ENCODE peak calls at places on chromosomes 2 and 18, in six cellular contexts. Z, A, W, V, N and Y are unnamed samples.

GRCh38 chr18:57833441-57834101 is 30.5 kb upstream of the ATP8B1 start:
- DNase-seq in Z (no peak), A (peak; percentile 34), W (peak; percentile 52), V (no peak), N (peak; percentile 57), Y (peak; percentile 41)

GRCh38 chr2:173623411-173624076 is 268.9 kb downstream of the CDCA7 start:
- DNase-seq in Z (peak; percentile 44), A (no peak), W (no peak), V (no peak), N (no peak), Y (no peak)

GRCh38 chr18:62525611-62526010 is 2.8 kb downstream of the ZCCHC2 start:
- DNase-seq in Z (no peak), A (no peak), W (no peak), V (no peak), N (no peak), Y (no peak)

GRCh38 chr2:164009801-164010337 is 274.1 kb upstream of the FIGN start:
- DNase-seq in Z (no peak), A (no peak), W (no peak), V (no peak), N (no peak), Y (peak; percentile 46)

GRCh38 chr2:85057236-85057635 is 76.0 kb upstream of the TCF7L1 start:
- DNase-seq in Z (no peak), A (no peak), W (no peak), V (no peak), N (peak; percentile 45), Y (no peak)

GRCh38 chr2:40105593-40105992 is 326.5 kb upstream of the THUMPD2 start:
- DNase-seq in Z (no peak), A (no peak), W (no peak), V (no peak), N (peak; percentile 33), Y (peak; percentile 54)

GRCh38 chr2:136386046-136386445 is 268.1 kb upstream of the CXCR4 start:
- DNase-seq in Z (no peak), A (no peak), W (no peak), V (no peak), N (no peak), Y (no peak)

GRCh38 chr2:240596491-240596931 is 10.0 kb downstream of the CAPN10 start:
- DNase-seq in Z (no peak), A (no peak), W (no peak), V (no peak), N (no peak), Y (no peak)

GRCh38 chr2:132998221-132998620 is 328.2 kb upstream of the LYPD1 start:
- DNase-seq in Z (no peak), A (no peak), W (no peak), V (no peak), N (peak; percentile 4), Y (no peak)

GRCh38 chr2:11775384-11775783 is 29.0 kb downstream of the LPIN1 start:
- DNase-seq in Z (no peak), A (no peak), W (no peak), V (no peak), N (peak; percentile 56), Y (peak; percentile 62)

GRCh38 chr2:233814063-233814435 is 35.9 kb downstream of the MROH2A start:
- DNase-seq in Z (peak; percentile 57), A (no peak), W (peak; percentile 53), V (no peak), N (peak; percentile 5), Y (peak; percentile 6)

GRCh38 chr2:88831071-88831791 is 139.8 kb downstream of the RPIA start:
- DNase-seq in Z (no peak), A (no peak), W (no peak), V (no peak), N (no peak), Y (no peak)

GRCh38 chr2:24969784-24970183 is 2.0 kb downstream of the DNAJC27 start:
- DNase-seq in Z (no peak), A (no peak), W (no peak), V (no peak), N (peak; percentile 51), Y (peak; percentile 73)

GRCh38 chr2:152407204-152407721 is 72.3 kb downstream of the FMNL2 start:
- DNase-seq in Z (peak; percentile 85), A (peak; percentile 63), W (peak; percentile 16), V (peak; percentile 28), N (peak; percentile 54), Y (peak; percentile 81)

GRCh38 chr2:36376992-36377738 is 21.6 kb downstream of the CRIM1 start:
- DNase-seq in Z (peak; percentile 71), A (peak; percentile 79), W (no peak), V (no peak), N (no peak), Y (no peak)

GRCh38 chr2:53129851-53130250 is 637.8 kb upstream of the CHAC2 start:
- DNase-seq in Z (no peak), A (no peak), W (no peak), V (no peak), N (peak; percentile 85), Y (peak; percentile 84)

GRCh38 chr2:126776701-126777619 is 121.0 kb downstream of the GYPC start:
- DNase-seq in Z (peak; percentile 92), A (peak; percentile 79), W (peak; percentile 78), V (peak; percentile 86), N (peak; percentile 62), Y (peak; percentile 88)
- H3K4me3 ChIP-seq in Z (peak overlapping the region; percentile 91), A (peak overlapping the region; percentile 53), W (peak overlapping the region; percentile 48), V (peak overlapping the region; percentile 53), N (peak overlapping the region; percentile 30), Y (peak overlapping the region; percentile 83)

GRCh38 chr2:46562451-46562841 is 83.1 kb downstream of the TMEM247 start:
- DNase-seq in Z (no peak), A (no peak), W (no peak), V (no peak), N (no peak), Y (no peak)
- H3K9ac ChIP-seq in Z (no peak overlapping the region), A (no peak overlapping the region), W (no peak overlapping the region), V (no peak overlapping the region), N (no peak overlapping the region), Y (peak overlapping the region; percentile 47)

DNA sequence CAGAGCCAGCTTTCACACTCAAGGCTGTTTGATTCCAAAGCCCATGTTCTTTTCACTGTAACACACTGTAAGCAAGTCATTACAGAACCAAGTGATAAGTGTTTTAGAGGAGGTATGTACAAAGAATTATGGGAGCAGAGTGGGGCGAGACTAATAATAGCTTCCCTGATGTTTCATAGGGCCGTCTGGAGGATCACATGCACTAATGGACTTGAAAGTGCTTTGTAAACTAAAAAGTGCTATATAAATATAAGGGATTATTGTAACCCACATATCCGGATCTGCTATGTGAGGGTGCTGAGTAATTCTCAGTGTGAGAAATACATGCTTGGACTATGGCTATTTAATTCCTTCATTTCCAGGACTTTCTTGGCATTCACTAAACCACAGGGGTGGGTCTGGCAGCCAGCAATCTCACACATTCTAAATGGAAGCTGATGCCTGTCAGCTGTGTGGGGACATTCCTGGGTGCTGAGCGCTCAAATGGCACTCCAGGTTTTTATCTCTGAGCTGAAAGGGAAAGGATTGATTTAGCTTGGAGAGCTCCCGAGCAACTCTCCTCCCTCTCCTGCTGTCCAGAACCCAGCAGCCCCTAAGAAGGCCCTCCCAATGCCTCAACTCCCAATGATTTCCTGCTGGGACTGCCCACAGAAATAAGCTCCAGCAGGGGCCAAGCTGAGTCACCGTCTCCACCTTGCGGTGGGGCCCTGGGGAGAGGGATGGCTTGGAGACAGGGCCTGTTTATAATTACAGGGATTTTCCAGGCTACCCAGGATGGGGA is 222.8 kb downstream of the SOX11 start:
- DNase-seq in Z (peak; percentile 90), A (no peak), W (no peak), V (peak; percentile 42), N (peak; percentile 87), Y (peak; percentile 78)
- H3K4me3 ChIP-seq in Z (peak overlapping the region; percentile 16), A (no peak overlapping the region), W (no peak overlapping the region), V (no peak overlapping the region), N (no peak overlapping the region), Y (no peak overlapping the region)

DNA sequence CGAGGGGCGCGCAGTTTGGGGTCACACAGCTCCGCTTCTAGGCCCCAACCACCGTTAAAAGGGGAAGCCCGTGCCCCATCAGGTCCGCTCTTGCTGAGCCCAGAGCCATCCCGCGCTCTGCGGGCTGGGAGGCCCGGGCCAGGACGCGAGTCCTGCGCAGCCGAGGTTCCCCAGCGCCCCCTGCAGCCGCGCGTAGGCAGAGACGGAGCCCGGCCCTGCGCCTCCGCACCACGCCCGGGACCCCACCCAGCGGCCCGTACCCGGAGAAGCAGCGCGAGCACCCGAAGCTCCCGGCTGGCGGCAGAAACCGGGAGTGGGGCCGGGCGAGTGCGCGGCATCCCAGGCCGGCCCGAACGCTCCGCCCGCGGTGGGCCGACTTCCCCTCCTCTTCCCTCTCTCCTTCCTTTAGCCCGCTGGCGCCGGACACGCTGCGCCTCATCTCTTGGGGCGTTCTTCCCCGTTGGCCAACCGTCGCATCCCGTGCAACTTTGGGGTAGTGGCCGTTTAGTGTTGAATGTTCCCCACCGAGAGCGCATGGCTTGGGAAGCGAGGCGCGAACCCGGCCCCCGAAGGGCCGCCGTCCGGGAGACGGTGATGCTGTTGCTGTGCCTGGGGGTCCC is at the start of gene ITGA4:
- DNase-seq in Z (peak; percentile 93), A (peak; percentile 81), W (no peak), V (peak; percentile 92), N (peak; percentile 65), Y (peak; percentile 94)
- H3K9ac ChIP-seq in Z (no peak within 1 kb of the TSS), A (peak within 1 kb of the TSS; percentile 82), W (no peak within 1 kb of the TSS), V (peak within 1 kb of the TSS; percentile 77), N (peak within 1 kb of the TSS; percentile 64), Y (peak within 1 kb of the TSS; percentile 75)

GRCh38 chr2:59339837-59340207 is 1098.7 kb upstream of the FANCL start:
- DNase-seq in Z (no peak), A (no peak), W (no peak), V (no peak), N (no peak), Y (no peak)

GRCh38 chr2:59339121-59339836 is 1098.2 kb upstream of the FANCL start:
- DNase-seq in Z (no peak), A (no peak), W (no peak), V (no peak), N (no peak), Y (no peak)

GRCh38 chr2:59342166-59342565 is 1101.0 kb upstream of the FANCL start:
- DNase-seq in Z (no peak), A (no peak), W (no peak), V (no peak), N (no peak), Y (no peak)
- H3K4me3 ChIP-seq in Z (no peak overlapping the region), A (no peak overlapping the region), W (no peak overlapping the region), V (no peak overlapping the region), N (no peak overlapping the region), Y (no peak overlapping the region)

DNA sequence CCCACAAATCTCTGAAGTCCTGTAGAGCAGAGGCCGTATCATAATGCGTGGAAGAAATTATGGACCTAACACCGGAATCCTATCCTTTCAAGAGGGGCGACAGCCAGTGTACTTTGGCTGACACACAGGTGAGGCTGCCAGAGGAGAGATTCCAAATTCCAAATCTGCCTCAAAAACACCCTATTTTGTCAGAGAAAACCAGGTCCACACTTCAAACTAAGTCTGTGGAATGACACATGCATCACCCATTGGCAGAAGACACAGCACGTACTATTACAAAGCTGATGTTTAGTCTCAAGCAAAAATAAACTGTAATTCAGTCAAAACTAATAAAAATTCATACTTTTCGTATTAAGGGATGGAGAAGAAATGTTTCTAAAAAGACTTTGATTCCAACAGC is 139.2 kb upstream of the PID1 start:
- DNase-seq in Z (no peak), A (no peak), W (no peak), V (no peak), N (no peak), Y (no peak)
- H3K9ac ChIP-seq in Z (no peak overlapping the region), A (no peak overlapping the region), W (no peak overlapping the region), V (no peak overlapping the region), N (no peak overlapping the region), Y (no peak overlapping the region)

GRCh38 chr18:74540689-74541421 is 6.6 kb downstream of the CNDP1 start:
- DNase-seq in Z (peak; percentile 37), A (peak; percentile 17), W (no peak), V (no peak), N (peak; percentile 28), Y (peak; percentile 5)
- H3K4me3 ChIP-seq in Z (no peak overlapping the region), A (no peak overlapping the region), W (no peak overlapping the region), V (no peak overlapping the region), N (no peak overlapping the region), Y (no peak overlapping the region)